ENCODE peak calls at places on chromosomes 5 and 9, in four cellular contexts. J is activated naive CD4-positive, alpha-beta T cell treated with anti-CD3 and anti-CD28 coated beads, Interleukin-2, amount 50 U/mL, for 16 hours; D is Calu3; L is iPS-NIHi11. U is an unnamed sample.

GRCh38 chr9:15404171-15404570 is 18.5 kb upstream of the SNAPC3 start:
- DNase-seq in D (no peak), J (no peak), L (no peak), U (no peak)

GRCh38 chr9:115399026-115399425 is 281.1 kb upstream of the TNC start:
- DNase-seq in D (no peak), J (no peak), L (no peak), U (no peak)

GRCh38 chr5:67033893-67034605 is 162.6 kb downstream of the CD180 start:
- DNase-seq in D (no peak), J (no peak), L (no peak), U (no peak)

GRCh38 chr5:2493356-2493755 is 258.1 kb downstream of the IRX2 start:
- DNase-seq in D (no peak), J (no peak), L (no peak), U (no peak)

GRCh38 chr5:84729326-84729725 is 344.6 kb upstream of the EDIL3 start:
- DNase-seq in L (no peak), J (no peak), D (no peak), U (no peak)

GRCh38 chr5:154697335-154697734 is 57.8 kb upstream of the LARP1 start:
- DNase-seq in L (no peak), J (no peak), D (no peak), U (no peak)

GRCh38 chr5:157571357-157571827 is 4.2 kb downstream of the ADAM19 start:
- DNase-seq in L (no peak), J (no peak), D (no peak), U (peak)

GRCh38 chr5:647311-647710 is 35.2 kb downstream of the CEP72 start:
- DNase-seq in L (no peak), J (no peak), D (no peak), U (no peak)

GRCh38 chr5:124057161-124057814 is 545.3 kb downstream of the CSNK1G3 start:
- DNase-seq in J (no peak), L (peak), D (peak), U (no peak)

GRCh38 chr9:121634800-121635261 is 16.6 kb upstream of the DAB2IP start:
- DNase-seq in D (peak), L (peak), J (no peak), U (no peak)

GRCh38 chr9:6833518-6834192 is 75.9 kb downstream of the KDM4C start:
- DNase-seq in J (no peak), L (no peak), D (no peak), U (no peak)

GRCh38 chr5:80275347-80275746 is 19.5 kb upstream of the SERINC5 start:
- DNase-seq in L (peak), J (no peak), D (peak), U (no peak)

GRCh38 chr9:112863214-112863613 is 27.5 kb downstream of the SLC46A2 start:
- DNase-seq in D (no peak), J (no peak), L (no peak), U (no peak)

GRCh38 chr5:154653418-154653763 is 101.8 kb upstream of the LARP1 start:
- DNase-seq in L (no peak), J (no peak), D (no peak), U (no peak)

GRCh38 chr9:122347348-122348287 is 23.2 kb upstream of the PTGS1 start:
- DNase-seq in D (peak), L (no peak), J (peak), U (no peak)

GRCh38 chr5:141850183-141850768 is 27.9 kb downstream of the PCDH1 start:
- DNase-seq in J (peak), D (peak), L (peak), U (no peak)

GRCh38 chr5:72242796-72243475 is 77.1 kb downstream of the MRPS27 start:
- DNase-seq in D (no peak), L (no peak), J (no peak), U (no peak)

U was measured in NT2/D1.